ENCODE peak calls at places on chromosomes 13 and 19, in eight cellular contexts. One of them, this sample, is unnamed.

GRCh38 chr19:28516415-28516872 is 696.5 kb downstream of the UQCRFS1 start:
- DNase-seq in tibial nerve: no peak
- DNase-seq in lower leg skin: no peak
- DNase-seq in IMR-90: no peak
- DNase-seq in heart left ventricle: no peak
- DNase-seq in suprapubic skin: no peak
- DNase-seq in right lobe of liver: no peak
- DNase-seq in ovary: no peak
- DNase-seq in this sample: no peak

GRCh38 chr19:8216357-8216756 is 7.2 kb downstream of the CERS4 start:
- DNase-seq in suprapubic skin: no peak
- DNase-seq in lower leg skin: no peak
- DNase-seq in heart left ventricle: no peak
- DNase-seq in IMR-90: no peak
- DNase-seq in tibial nerve: no peak
- DNase-seq in ovary: no peak
- DNase-seq in right lobe of liver: no peak
- DNase-seq in this sample: no peak

GRCh38 chr19:13027031-13027430 is 31.8 kb downstream of the NFIX start:
- DNase-seq in right lobe of liver: no peak
- DNase-seq in IMR-90: no peak
- DNase-seq in suprapubic skin: no peak
- DNase-seq in tibial nerve: no peak
- DNase-seq in lower leg skin: no peak
- DNase-seq in ovary: no peak
- DNase-seq in heart left ventricle: no peak
- DNase-seq in this sample: no peak

GRCh38 chr13:73341748-73342147 is 282.9 kb downstream of the KLF5 start:
- DNase-seq in right lobe of liver: no peak
- DNase-seq in lower leg skin: no peak
- DNase-seq in suprapubic skin: no peak
- DNase-seq in ovary: no peak
- DNase-seq in tibial nerve: no peak
- DNase-seq in heart left ventricle: no peak
- DNase-seq in IMR-90: peak; percentile 44
- DNase-seq in this sample: no peak

GRCh38 chr19:38734426-38735256 is 9.6 kb downstream of the CAPN12 start:
- DNase-seq in right lobe of liver: peak; percentile 58
- DNase-seq in ovary: no peak
- DNase-seq in heart left ventricle: peak; percentile 23
- DNase-seq in suprapubic skin: no peak
- DNase-seq in lower leg skin: peak; percentile 26
- DNase-seq in IMR-90: no peak
- DNase-seq in tibial nerve: no peak
- DNase-seq in this sample: no peak

GRCh38 chr13:23378009-23378632 is 55.4 kb downstream of the SACS start:
- DNase-seq in suprapubic skin: no peak
- DNase-seq in IMR-90: peak; percentile 99
- DNase-seq in lower leg skin: peak; percentile 23
- DNase-seq in tibial nerve: no peak
- DNase-seq in ovary: no peak
- DNase-seq in right lobe of liver: no peak
- DNase-seq in heart left ventricle: no peak
- DNase-seq in this sample: no peak

GRCh38 chr19:56838680-56838929 is 1.9 kb downstream of the PEG3 start:
- DNase-seq in heart left ventricle: no peak
- DNase-seq in tibial nerve: no peak
- DNase-seq in suprapubic skin: no peak
- DNase-seq in lower leg skin: no peak
- DNase-seq in ovary: no peak
- DNase-seq in IMR-90: no peak
- DNase-seq in right lobe of liver: no peak
- DNase-seq in this sample: no peak

GRCh38 chr13:35984776-35985453 is 146.3 kb downstream of the DCLK1 start:
- DNase-seq in suprapubic skin: no peak
- DNase-seq in heart left ventricle: no peak
- DNase-seq in IMR-90: no peak
- DNase-seq in tibial nerve: no peak
- DNase-seq in lower leg skin: no peak
- DNase-seq in right lobe of liver: no peak
- DNase-seq in ovary: no peak
- DNase-seq in this sample: no peak

GRCh38 chr19:40605201-40605971 is 4.2 kb downstream of the LTBP4 start:
- DNase-seq in lower leg skin: peak; percentile 78
- DNase-seq in right lobe of liver: peak; percentile 74
- DNase-seq in suprapubic skin: no peak
- DNase-seq in IMR-90: peak; percentile 31
- DNase-seq in heart left ventricle: peak; percentile 78
- DNase-seq in ovary: peak; percentile 77
- DNase-seq in tibial nerve: peak; percentile 61
- DNase-seq in this sample: no peak

GRCh38 chr19:42764836-42765235 is 642 bp downstream of the PSG8 start:
- DNase-seq in IMR-90: no peak
- DNase-seq in right lobe of liver: no peak
- DNase-seq in heart left ventricle: no peak
- DNase-seq in suprapubic skin: no peak
- DNase-seq in lower leg skin: no peak
- DNase-seq in ovary: no peak
- DNase-seq in tibial nerve: no peak
- DNase-seq in this sample: peak; percentile 26

GRCh38 chr13:31818236-31818635 is 78.9 kb downstream of the RXFP2 start:
- DNase-seq in suprapubic skin: no peak
- DNase-seq in right lobe of liver: no peak
- DNase-seq in ovary: no peak
- DNase-seq in tibial nerve: no peak
- DNase-seq in heart left ventricle: no peak
- DNase-seq in lower leg skin: no peak
- DNase-seq in IMR-90: no peak
- DNase-seq in this sample: no peak

GRCh38 chr19:8639821-8640401 is 9.5 kb downstream of the NFILZ start:
- DNase-seq in ovary: no peak
- DNase-seq in IMR-90: no peak
- DNase-seq in lower leg skin: no peak
- DNase-seq in right lobe of liver: peak; percentile 78
- DNase-seq in heart left ventricle: no peak
- DNase-seq in tibial nerve: no peak
- DNase-seq in suprapubic skin: no peak
- DNase-seq in this sample: no peak

DNA sequence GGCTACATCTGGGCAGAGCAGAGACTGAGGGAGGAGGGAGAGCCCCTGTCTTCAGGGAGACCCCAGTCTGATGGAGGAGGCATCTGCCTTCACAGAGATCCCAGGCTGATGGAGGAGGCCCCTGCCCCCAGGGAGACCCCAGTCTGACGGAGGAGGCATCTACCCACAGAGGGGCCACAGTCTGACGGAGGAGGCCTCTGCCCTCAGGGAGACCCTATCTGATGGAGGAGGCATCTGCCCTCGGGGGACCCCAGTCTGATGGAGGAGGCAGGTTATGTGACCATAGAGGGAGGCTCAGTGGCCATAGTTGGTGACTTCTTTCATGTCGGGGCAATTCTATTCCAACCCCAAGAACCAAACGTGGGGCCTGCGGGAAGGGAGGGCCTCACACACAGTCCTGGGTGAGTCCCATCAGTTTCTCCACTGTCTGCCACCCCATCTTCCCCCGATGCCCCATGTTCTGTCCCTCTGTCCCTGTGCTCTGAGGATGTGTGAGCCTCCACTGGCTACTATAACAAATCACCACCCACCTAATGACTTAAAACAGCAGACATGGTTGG is 14.3 kb downstream of the MISP start:
- DNase-seq in suprapubic skin: no peak
- DNase-seq in heart left ventricle: no peak
- DNase-seq in right lobe of liver: no peak
- DNase-seq in ovary: no peak
- DNase-seq in IMR-90: no peak
- DNase-seq in lower leg skin: no peak
- DNase-seq in tibial nerve: no peak
- DNase-seq in this sample: no peak
- TF ChIP-seq POLR2A in suprapubic skin: no peak
- TF ChIP-seq POLR2A in heart left ventricle: no peak
- TF ChIP-seq POLR2A in right lobe of liver: no peak
- TF ChIP-seq POLR2A in ovary: no peak
- TF ChIP-seq POLR2A in IMR-90: no peak
- TF ChIP-seq POLR2A in lower leg skin: no peak
- TF ChIP-seq POLR2A in tibial nerve: no peak
- TF ChIP-seq POLR2A in this sample: no peak

DNA sequence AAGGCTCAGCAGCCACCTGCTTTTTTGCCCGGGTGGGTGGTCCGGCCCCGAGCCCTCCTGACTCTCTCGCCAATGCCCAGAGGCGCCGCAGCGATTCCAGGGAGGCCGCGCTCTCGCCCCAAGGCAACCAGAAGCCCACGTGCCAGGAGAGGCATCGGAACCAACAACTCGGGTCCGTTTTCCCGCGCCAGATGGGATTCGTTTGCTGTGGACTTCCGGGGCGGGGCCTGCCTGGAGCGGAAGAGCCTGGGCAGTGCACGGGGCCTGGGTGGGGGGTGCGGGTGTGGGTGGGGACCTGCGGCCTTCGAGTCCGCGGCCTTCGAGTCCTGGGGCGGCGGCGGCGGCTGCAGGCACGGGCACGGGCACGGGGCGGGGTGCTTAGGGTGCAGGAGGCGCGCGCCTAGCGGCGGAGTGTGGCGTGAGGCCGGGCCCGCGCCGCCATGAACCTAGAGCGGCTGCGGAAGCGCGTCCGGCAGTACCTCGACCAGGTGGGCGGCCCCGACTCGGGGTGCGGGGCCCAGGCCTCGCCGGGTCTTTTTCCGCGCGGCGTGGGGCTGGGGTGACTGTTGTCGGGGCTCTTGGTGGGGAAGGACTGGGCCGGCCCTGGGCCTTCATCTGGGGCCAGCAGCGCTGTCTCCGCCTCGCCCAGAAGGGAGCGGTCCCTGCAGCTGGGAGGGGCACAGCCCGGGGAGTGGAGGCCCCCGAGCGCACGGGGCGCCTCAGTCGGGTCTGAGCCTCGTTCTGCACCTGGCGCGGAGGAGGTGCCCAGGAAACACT is at the start of gene CDC16:
- DNase-seq in heart left ventricle: peak; percentile 93
- DNase-seq in right lobe of liver: peak; percentile 92
- DNase-seq in lower leg skin: peak; percentile 89
- DNase-seq in ovary: peak; percentile 92
- DNase-seq in IMR-90: peak; percentile 89
- DNase-seq in tibial nerve: peak; percentile 93
- DNase-seq in suprapubic skin: peak; percentile 97
- DNase-seq in this sample: peak; percentile 97
- TF ChIP-seq POLR2A in heart left ventricle: no peak
- TF ChIP-seq POLR2A in right lobe of liver: peak; percentile 75
- TF ChIP-seq POLR2A in lower leg skin: no peak
- TF ChIP-seq POLR2A in ovary: no peak
- TF ChIP-seq POLR2A in IMR-90: peak; percentile 26
- TF ChIP-seq POLR2A in tibial nerve: no peak
- TF ChIP-seq POLR2A in suprapubic skin: no peak
- TF ChIP-seq POLR2A in this sample: no peak

GRCh38 chr13:42041017-42041683 is 7.3 kb upstream of the DGKH start:
- DNase-seq in heart left ventricle: peak; percentile 71
- DNase-seq in tibial nerve: no peak
- DNase-seq in IMR-90: peak; percentile 44
- DNase-seq in ovary: peak; percentile 57
- DNase-seq in lower leg skin: peak; percentile 31
- DNase-seq in right lobe of liver: peak; percentile 70
- DNase-seq in suprapubic skin: no peak
- DNase-seq in this sample: no peak
- TF ChIP-seq POLR2A in heart left ventricle: no peak
- TF ChIP-seq POLR2A in tibial nerve: no peak
- TF ChIP-seq POLR2A in IMR-90: no peak
- TF ChIP-seq POLR2A in ovary: no peak
- TF ChIP-seq POLR2A in lower leg skin: no peak
- TF ChIP-seq POLR2A in right lobe of liver: no peak
- TF ChIP-seq POLR2A in suprapubic skin: no peak
- TF ChIP-seq POLR2A in this sample: no peak

GRCh38 chr13:98486412-98486811 is 90.5 kb downstream of the STK24 start:
- DNase-seq in ovary: no peak
- DNase-seq in tibial nerve: no peak
- DNase-seq in heart left ventricle: no peak
- DNase-seq in right lobe of liver: no peak
- DNase-seq in IMR-90: no peak
- DNase-seq in suprapubic skin: no peak
- DNase-seq in lower leg skin: no peak
- DNase-seq in this sample: no peak

GRCh38 chr13:98482476-98483444 is 94.1 kb downstream of the STK24 start:
- DNase-seq in tibial nerve: peak; percentile 61
- DNase-seq in lower leg skin: peak; percentile 57
- DNase-seq in IMR-90: peak; percentile 74
- DNase-seq in ovary: peak; percentile 80
- DNase-seq in suprapubic skin: no peak
- DNase-seq in heart left ventricle: peak; percentile 74
- DNase-seq in right lobe of liver: peak; percentile 92
- DNase-seq in this sample: no peak

GRCh38 chr13:98483636-98484288 is 93.1 kb downstream of the STK24 start:
- DNase-seq in tibial nerve: no peak
- DNase-seq in suprapubic skin: no peak
- DNase-seq in lower leg skin: no peak
- DNase-seq in IMR-90: peak; percentile 50
- DNase-seq in right lobe of liver: no peak
- DNase-seq in heart left ventricle: no peak
- DNase-seq in ovary: no peak
- DNase-seq in this sample: no peak

GRCh38 chr13:98485561-98485960 is 91.3 kb downstream of the STK24 start:
- DNase-seq in lower leg skin: no peak
- DNase-seq in tibial nerve: no peak
- DNase-seq in right lobe of liver: no peak
- DNase-seq in IMR-90: no peak
- DNase-seq in suprapubic skin: no peak
- DNase-seq in ovary: no peak
- DNase-seq in heart left ventricle: no peak
- DNase-seq in this sample: no peak

DNA sequence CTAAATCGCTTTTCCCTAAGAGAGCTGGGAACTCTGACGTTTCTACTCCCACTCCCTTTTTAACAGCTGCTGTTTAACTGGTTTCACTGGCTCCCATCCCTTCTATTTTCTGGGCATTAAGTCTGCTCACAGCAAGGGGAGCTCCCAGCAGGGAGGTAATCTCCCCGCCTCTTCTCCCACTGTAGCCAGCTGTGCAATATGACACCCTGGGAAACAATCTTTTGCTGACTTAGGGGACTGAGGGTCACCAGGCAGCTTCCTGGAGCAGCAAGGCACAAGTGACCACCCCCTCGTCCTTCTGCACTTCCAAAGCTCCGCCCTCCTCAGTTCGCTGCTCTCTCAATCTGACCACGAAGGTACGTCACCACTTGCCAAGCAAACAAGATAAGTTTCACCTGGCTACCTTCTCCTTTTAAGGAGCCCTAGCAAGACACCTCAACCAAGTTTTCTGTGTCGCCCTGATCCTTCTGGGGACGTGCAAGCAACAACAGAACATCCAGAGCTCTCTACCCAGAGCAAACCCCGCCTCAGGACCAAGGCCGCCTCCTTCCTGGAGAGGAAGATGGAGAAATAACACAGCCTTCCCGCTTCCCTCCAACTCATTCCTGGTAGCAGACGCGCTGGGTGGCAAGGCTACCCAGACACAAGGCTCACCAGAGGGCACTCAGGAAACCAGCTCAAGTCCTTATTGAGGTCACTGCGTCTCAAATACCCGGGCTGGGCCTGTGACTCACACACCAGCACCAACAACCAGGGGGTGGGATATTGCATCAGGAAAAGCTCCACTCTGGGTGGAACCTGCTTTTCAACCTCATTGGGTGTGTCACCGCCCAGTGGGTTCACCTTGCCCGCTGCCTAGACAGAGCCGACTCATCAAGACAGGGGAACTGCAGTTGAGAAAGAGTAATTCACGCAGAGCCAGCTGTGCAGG is 92.4 kb downstream of the STK24 start:
- DNase-seq in suprapubic skin: peak; percentile 90
- DNase-seq in IMR-90: peak; percentile 95
- DNase-seq in heart left ventricle: peak; percentile 61
- DNase-seq in tibial nerve: no peak
- DNase-seq in right lobe of liver: peak; percentile 83
- DNase-seq in ovary: no peak
- DNase-seq in lower leg skin: peak; percentile 91
- DNase-seq in this sample: no peak
- TF ChIP-seq POLR2A in suprapubic skin: no peak
- TF ChIP-seq POLR2A in IMR-90: peak; percentile 47
- TF ChIP-seq POLR2A in heart left ventricle: no peak
- TF ChIP-seq POLR2A in tibial nerve: no peak
- TF ChIP-seq POLR2A in right lobe of liver: no peak
- TF ChIP-seq POLR2A in ovary: no peak
- TF ChIP-seq POLR2A in lower leg skin: no peak
- TF ChIP-seq POLR2A in this sample: no peak